ENCODE peak calls at places on chromosome 14, in seven cellular contexts. Q is MM.1S, K is K562, T is stomach, H is right atrium auricular region, D is endodermal cell, F is tibial artery. R is an unnamed sample.

GRCh38 chr14:70804556-70805162 is 4.7 kb downstream of the MAP3K9 start:
- DNase-seq in K (no peak), Q (no peak), F (no peak), T (no peak), H (no peak), D (no peak), R (no peak)

GRCh38 chr14:58663494-58664111 is 25.8 kb downstream of the DACT1 start:
- DNase-seq in D (peak; percentile 72), F (no peak), H (no peak), Q (no peak), K (no peak), T (no peak), R (no peak)

GRCh38 chr14:103746706-103747105 is 31.1 kb downstream of the ZFYVE21 start:
- DNase-seq in K (peak; percentile 31), H (no peak), T (no peak), D (peak; percentile 41), Q (no peak), F (no peak), R (no peak)

GRCh38 chr14:89425931-89426330 is 8.9 kb upstream of the FOXN3 start:
- DNase-seq in F (peak; percentile 56), Q (no peak), H (peak; percentile 67), K (no peak), D (no peak), T (no peak), R (no peak)

GRCh38 chr14:25400607-25401206 is 350.8 kb upstream of the STXBP6 start:
- DNase-seq in H (peak; percentile 72), T (peak; percentile 57), K (peak; percentile 13), Q (peak; percentile 54), F (peak; percentile 64), D (peak; percentile 81), R (no peak)

GRCh38 chr14:60266021-60266937 is 17.3 kb downstream of the PPM1A start:
- DNase-seq in T (no peak), D (no peak), K (peak; percentile 24), H (no peak), Q (no peak), F (no peak), R (no peak)

GRCh38 chr14:61215222-61216010 is 65.7 kb downstream of the TMEM30B start:
- DNase-seq in K (no peak), F (peak; percentile 35), D (no peak), H (no peak), T (no peak), Q (no peak), R (no peak)

GRCh38 chr14:72024043-72024407 is 91.8 kb downstream of the RGS6 start:
- DNase-seq in F (peak; percentile 35), K (peak; percentile 20), D (peak; percentile 74), Q (peak; percentile 22), H (no peak), T (peak; percentile 27), R (peak; percentile 43)

GRCh38 chr14:91202234-91202974 is 42.1 kb downstream of the GPR68 start:
- DNase-seq in K (peak; percentile 94), F (peak; percentile 46), T (peak; percentile 34), Q (no peak), H (peak; percentile 73), D (no peak), R (no peak)

GRCh38 chr14:99316281-99317163 is 44.5 kb upstream of the BCL11B start:
- DNase-seq in K (no peak), H (no peak), Q (no peak), D (no peak), T (peak; percentile 78), F (no peak), R (no peak)

GRCh38 chr14:100098171-100098570 is 32.9 kb downstream of the EVL start:
- DNase-seq in Q (no peak), D (no peak), H (no peak), T (no peak), K (no peak), F (no peak), R (no peak)

GRCh38 chr14:90114554-90114953 is 52.8 kb downstream of the KCNK13 start:
- DNase-seq in D (no peak), K (peak; percentile 3), T (no peak), F (no peak), H (no peak), Q (no peak), R (no peak)

GRCh38 chr14:105490572-105491365 is at the start of gene TEDC1:
- DNase-seq in Q (peak; percentile 100), F (peak; percentile 100), D (peak; percentile 100), T (peak; percentile 100), K (peak; percentile 98), H (peak; percentile 100), R (peak; percentile 83)
- H3K4me1 ChIP-seq in Q (peaks cover 17% of the 10 kb centered on the region), F (peaks cover 38% of the 10 kb centered on the region), D (peaks cover 6% of the 10 kb centered on the region), T (peaks cover 61% of the 10 kb centered on the region), K (peaks cover 85% of the 10 kb centered on the region), H (peaks cover 57% of the 10 kb centered on the region), R (no peaks in the 10 kb centered on the region)

GRCh38 chr14:56207626-56208297 is 89.6 kb downstream of the PELI2 start:
- DNase-seq in Q (no peak), F (no peak), K (peak; percentile 44), D (no peak), T (no peak), H (no peak), R (no peak)

GRCh38 chr14:56211124-56211523 is 92.9 kb downstream of the PELI2 start:
- DNase-seq in D (no peak), Q (no peak), K (no peak), H (no peak), F (no peak), T (no peak), R (no peak)

GRCh38 chr14:56210570-56210969 is 92.4 kb downstream of the PELI2 start:
- DNase-seq in H (no peak), K (no peak), T (no peak), D (no peak), F (no peak), Q (no peak), R (no peak)

GRCh38 chr14:56206576-56206975 is 88.4 kb downstream of the PELI2 start:
- DNase-seq in K (no peak), H (no peak), T (no peak), Q (no peak), F (no peak), D (no peak), R (no peak)

GRCh38 chr14:56208520-56208919 is 90.3 kb downstream of the PELI2 start:
- DNase-seq in F (no peak), D (no peak), T (no peak), H (no peak), K (no peak), Q (no peak), R (no peak)
- H3K4me1 ChIP-seq in F (no peaks in the 10 kb centered on the region), D (no peaks in the 10 kb centered on the region), T (peaks cover 20% of the 10 kb centered on the region), H (no peaks in the 10 kb centered on the region), K (no peaks in the 10 kb centered on the region), Q (no peaks in the 10 kb centered on the region), R (no peaks in the 10 kb centered on the region)

DNA sequence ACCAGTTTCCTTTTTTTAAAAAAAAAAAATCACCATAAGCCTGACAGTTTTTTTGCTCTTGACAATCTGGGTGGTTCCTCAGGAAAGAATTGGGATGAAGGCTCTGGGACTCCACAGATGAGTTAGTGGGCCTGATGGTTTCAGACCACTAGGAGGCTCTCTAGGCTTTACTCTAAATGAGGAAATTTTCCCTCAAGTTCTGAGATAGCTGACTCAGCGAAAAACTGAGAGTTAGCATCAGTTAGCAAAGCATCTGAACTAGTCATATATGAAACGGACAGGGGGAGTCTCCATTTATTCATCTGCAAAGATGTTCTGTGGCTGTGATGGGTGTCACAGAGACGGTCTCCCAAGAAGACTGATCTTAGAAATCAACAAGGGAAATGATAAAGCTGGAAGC is 314.3 kb upstream of the OR4E1 start:
- DNase-seq in K (peak; percentile 37), F (no peak), H (no peak), Q (peak; percentile 57), T (no peak), D (peak; percentile 68), R (no peak)
- H3K4me1 ChIP-seq in K (no peaks in the 10 kb centered on the region), F (no peaks in the 10 kb centered on the region), H (no peaks in the 10 kb centered on the region), Q (peaks cover 5% of the 10 kb centered on the region), T (no peaks in the 10 kb centered on the region), D (no peaks in the 10 kb centered on the region), R (no peaks in the 10 kb centered on the region)

DNA sequence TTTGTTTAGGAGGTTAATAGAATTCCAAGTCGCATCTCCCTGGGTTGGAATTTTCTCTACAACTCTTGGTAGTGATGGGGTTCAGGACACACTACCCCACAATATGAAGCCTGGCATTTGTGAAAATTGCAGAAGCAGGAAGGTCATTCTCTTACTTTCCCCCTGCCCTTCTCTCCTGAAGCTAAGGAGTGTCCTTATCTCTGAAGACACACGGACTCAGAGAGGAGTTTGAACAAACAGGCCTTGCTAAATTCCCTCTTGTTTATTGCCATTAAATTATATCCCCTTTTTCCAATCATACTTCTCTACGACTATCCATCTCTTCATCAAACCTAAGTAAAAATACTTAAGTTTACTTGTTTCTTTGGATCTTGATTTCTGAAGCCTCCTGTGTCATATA is 443.0 kb downstream of the RAD51B start:
- DNase-seq in Q (no peak), D (no peak), F (no peak), H (no peak), K (peak; percentile 57), T (no peak), R (no peak)
- H3K4me1 ChIP-seq in Q (peaks cover under 1% of the 10 kb centered on the region), D (peaks cover 38% of the 10 kb centered on the region), F (no peaks in the 10 kb centered on the region), H (no peaks in the 10 kb centered on the region), K (no peaks in the 10 kb centered on the region), T (peaks cover 13% of the 10 kb centered on the region), R (peaks cover 11% of the 10 kb centered on the region)

GRCh38 chr14:101970830-101971400 is 6.5 kb downstream of the DYNC1H1 start:
- DNase-seq in H (no peak), K (no peak), Q (no peak), F (no peak), T (no peak), D (no peak), R (no peak)
- H3K4me1 ChIP-seq in H (peaks cover 61% of the 10 kb centered on the region), K (no peaks in the 10 kb centered on the region), Q (no peaks in the 10 kb centered on the region), F (peaks cover 20% of the 10 kb centered on the region), T (peaks cover 81% of the 10 kb centered on the region), D (peaks cover 5% of the 10 kb centered on the region), R (no peaks in the 10 kb centered on the region)

GRCh38 chr14:77032854-77033621 is 4.5 kb upstream of the IRF2BPL start:
- DNase-seq in F (peak; percentile 93), Q (peak; percentile 53), H (peak; percentile 98), D (peak; percentile 91), T (peak; percentile 91), K (no peak), R (no peak)
- H3K4me1 ChIP-seq in F (peaks cover 63% of the 10 kb centered on the region), Q (peaks cover 41% of the 10 kb centered on the region), H (peaks cover 75% of the 10 kb centered on the region), D (peaks cover 5% of the 10 kb centered on the region), T (peaks cover 90% of the 10 kb centered on the region), K (peaks cover 37% of the 10 kb centered on the region), R (peaks cover 10% of the 10 kb centered on the region)